ENCODE peak calls at places on chromosomes 6 and 20, in six cellular contexts. Z is M059J, F is NCI-H1105 treated with DMSO at 0.1 percent for 48 hours, R is choroid plexus epithelial cell, E is lower leg skin, O is body of pancreas. D is an unnamed sample.

GRCh38 chr20:39893013-39893685 is 795.9 kb downstream of the MAFB start:
- DNase-seq in Z (peak), F (no peak), R (peak), E (no peak), O (no peak), D (no peak)

GRCh38 chr6:166751051-166751595 is 124.1 kb upstream of the RPS6KA2 start:
- DNase-seq in Z (no peak), F (no peak), R (no peak), E (no peak), O (no peak), D (no peak)

GRCh38 chr6:99026135-99026534 is 78.4 kb upstream of the FBXL4 start:
- DNase-seq in Z (no peak), F (no peak), R (no peak), E (no peak), O (no peak), D (no peak)

GRCh38 chr6:130534627-130535026 is 168.8 kb downstream of the TMEM200A start:
- DNase-seq in Z (no peak), F (no peak), R (no peak), E (no peak), O (no peak), D (no peak)

GRCh38 chr20:7348253-7348652 is 580.8 kb downstream of the BMP2 start:
- DNase-seq in Z (no peak), F (no peak), R (peak), E (no peak), O (no peak), D (peak)

GRCh38 chr6:15761045-15761502 is 98.2 kb upstream of the DTNBP1 start:
- DNase-seq in Z (no peak), F (peak), R (no peak), E (no peak), O (no peak), D (no peak)

GRCh38 chr6:62285612-62286469 is at the start of gene KHDRBS2:
- DNase-seq in Z (no peak), F (peak), R (no peak), E (peak), O (peak), D (no peak)

GRCh38 chr6:127222418-127222817 is 44.2 kb upstream of the RNF146 start:
- DNase-seq in Z (no peak), F (no peak), R (no peak), E (no peak), O (no peak), D (no peak)

GRCh38 chr6:131811510-131811909 is 3.7 kb downstream of the ENPP1 start:
- DNase-seq in Z (no peak), F (no peak), R (no peak), E (no peak), O (no peak), D (no peak)

GRCh38 chr20:14616003-14616402 is 278.6 kb upstream of the FLRT3 start:
- DNase-seq in Z (no peak), F (no peak), R (no peak), E (no peak), O (no peak), D (no peak)

GRCh38 chr20:37457928-37458327 is 63.1 kb upstream of the NNAT start:
- DNase-seq in Z (no peak), F (no peak), R (no peak), E (no peak), O (no peak), D (no peak)

GRCh38 chr20:24475356-24475755 is 5.9 kb downstream of the SYNDIG1 start:
- DNase-seq in Z (no peak), F (peak), R (no peak), E (no peak), O (no peak), D (no peak)

D was measured in fibroblast of the aortic adventitia.